ENCODE peak calls at places on chromosomes 5 and 9, in seven cellular contexts. One of them, this sample, is unnamed. For H3K36me3, the result is how much of the 10 kb centered on the place peaks cover.

GRCh38 chr5:33662721-33663435 is 222.1 kb downstream of the TARS1 start:
- DNase-seq in neural progenitor cell: no peak
- DNase-seq in HCT116: no peak
- DNase-seq in mucosa of descending colon: no peak
- DNase-seq in left ventricle myocardium inferior: no peak
- DNase-seq in heart right ventricle: no peak
- DNase-seq in mammary epithelial cell: no peak
- DNase-seq in this sample: no peak

GRCh38 chr9:79764377-79764776 is 192.6 kb downstream of the TLE4 start:
- DNase-seq in HCT116: no peak
- DNase-seq in heart right ventricle: no peak
- DNase-seq in mucosa of descending colon: no peak
- DNase-seq in neural progenitor cell: no peak
- DNase-seq in left ventricle myocardium inferior: no peak
- DNase-seq in mammary epithelial cell: peak
- DNase-seq in this sample: no peak

GRCh38 chr9:78552802-78553201 is 255.9 kb downstream of the PSAT1 start:
- DNase-seq in heart right ventricle: no peak
- DNase-seq in mammary epithelial cell: peak
- DNase-seq in mucosa of descending colon: no peak
- DNase-seq in neural progenitor cell: no peak
- DNase-seq in left ventricle myocardium inferior: no peak
- DNase-seq in HCT116: no peak
- DNase-seq in this sample: no peak

GRCh38 chr5:140242099-140242498 is 60.8 kb downstream of the PFDN1 start:
- DNase-seq in mucosa of descending colon: no peak
- DNase-seq in mammary epithelial cell: no peak
- DNase-seq in left ventricle myocardium inferior: no peak
- DNase-seq in HCT116: no peak
- DNase-seq in neural progenitor cell: no peak
- DNase-seq in heart right ventricle: no peak
- DNase-seq in this sample: no peak

GRCh38 chr9:76585487-76586459 is 126.8 kb downstream of the GCNT1 start:
- DNase-seq in mammary epithelial cell: no peak
- DNase-seq in left ventricle myocardium inferior: no peak
- DNase-seq in mucosa of descending colon: no peak
- DNase-seq in HCT116: no peak
- DNase-seq in neural progenitor cell: no peak
- DNase-seq in heart right ventricle: no peak
- DNase-seq in this sample: no peak

GRCh38 chr5:138654281-138654867 is 79.2 kb upstream of the HSPA9 start:
- DNase-seq in HCT116: no peak
- DNase-seq in heart right ventricle: no peak
- DNase-seq in left ventricle myocardium inferior: no peak
- DNase-seq in neural progenitor cell: no peak
- DNase-seq in mammary epithelial cell: peak
- DNase-seq in mucosa of descending colon: no peak
- DNase-seq in this sample: no peak

GRCh38 chr9:83062011-83062652 is 810 bp downstream of the RASEF start:
- DNase-seq in left ventricle myocardium inferior: peak
- DNase-seq in mammary epithelial cell: peak
- DNase-seq in neural progenitor cell: peak
- DNase-seq in heart right ventricle: no peak
- DNase-seq in mucosa of descending colon: peak
- DNase-seq in HCT116: no peak
- DNase-seq in this sample: peak

GRCh38 chr5:10741661-10742060 is 19.4 kb downstream of the DAP start:
- DNase-seq in mammary epithelial cell: no peak
- DNase-seq in left ventricle myocardium inferior: no peak
- DNase-seq in heart right ventricle: no peak
- DNase-seq in neural progenitor cell: no peak
- DNase-seq in mucosa of descending colon: no peak
- DNase-seq in HCT116: no peak
- DNase-seq in this sample: no peak

GRCh38 chr9:137592767-137593166 is 2.5 kb upstream of the ZMYND19 start:
- DNase-seq in neural progenitor cell: no peak
- DNase-seq in mucosa of descending colon: no peak
- DNase-seq in heart right ventricle: no peak
- DNase-seq in left ventricle myocardium inferior: no peak
- DNase-seq in mammary epithelial cell: no peak
- DNase-seq in HCT116: no peak
- DNase-seq in this sample: peak

GRCh38 chr5:135934939-135935338 is 19.8 kb downstream of the LECT2 start:
- DNase-seq in left ventricle myocardium inferior: no peak
- DNase-seq in mucosa of descending colon: no peak
- DNase-seq in mammary epithelial cell: no peak
- DNase-seq in heart right ventricle: no peak
- DNase-seq in neural progenitor cell: no peak
- DNase-seq in HCT116: no peak
- DNase-seq in this sample: no peak

GRCh38 chr5:35143841-35144240 is 86.4 kb downstream of the PRLR start:
- DNase-seq in neural progenitor cell: no peak
- DNase-seq in mucosa of descending colon: no peak
- DNase-seq in left ventricle myocardium inferior: no peak
- DNase-seq in heart right ventricle: no peak
- DNase-seq in mammary epithelial cell: no peak
- DNase-seq in HCT116: no peak
- DNase-seq in this sample: no peak

GRCh38 chr5:178453224-178453623 is 137.0 kb downstream of the COL23A1 start:
- DNase-seq in HCT116: no peak
- DNase-seq in heart right ventricle: no peak
- DNase-seq in left ventricle myocardium inferior: no peak
- DNase-seq in mammary epithelial cell: peak
- DNase-seq in neural progenitor cell: no peak
- DNase-seq in mucosa of descending colon: no peak
- DNase-seq in this sample: peak

GRCh38 chr5:142109356-142110045 is 922 bp downstream of the NDFIP1 start:
- DNase-seq in left ventricle myocardium inferior: no peak
- DNase-seq in neural progenitor cell: peak
- DNase-seq in HCT116: no peak
- DNase-seq in mucosa of descending colon: no peak
- DNase-seq in mammary epithelial cell: no peak
- DNase-seq in heart right ventricle: no peak
- DNase-seq in this sample: no peak

GRCh38 chr9:35828716-35829083 is at the start of gene FAM221B:
- DNase-seq in neural progenitor cell: peak
- DNase-seq in mammary epithelial cell: no peak
- DNase-seq in heart right ventricle: peak
- DNase-seq in mucosa of descending colon: peak
- DNase-seq in HCT116: no peak
- DNase-seq in left ventricle myocardium inferior: peak
- DNase-seq in this sample: no peak

GRCh38 chr9:136482046-136482792 is 621 bp downstream of the SEC16A start:
- DNase-seq in left ventricle myocardium inferior: no peak
- DNase-seq in mucosa of descending colon: no peak
- DNase-seq in HCT116: no peak
- DNase-seq in neural progenitor cell: peak
- DNase-seq in heart right ventricle: no peak
- DNase-seq in mammary epithelial cell: peak
- DNase-seq in this sample: no peak

GRCh38 chr5:149886697-149887470 is 57.7 kb downstream of the PDE6A start:
- DNase-seq in mammary epithelial cell: peak
- DNase-seq in neural progenitor cell: no peak
- DNase-seq in mucosa of descending colon: no peak
- DNase-seq in HCT116: no peak
- DNase-seq in heart right ventricle: no peak
- DNase-seq in left ventricle myocardium inferior: no peak
- DNase-seq in this sample: no peak

GRCh38 chr5:133533541-133533940 is 78.8 kb downstream of the FSTL4 start:
- DNase-seq in mammary epithelial cell: no peak
- DNase-seq in HCT116: no peak
- DNase-seq in heart right ventricle: no peak
- DNase-seq in left ventricle myocardium inferior: no peak
- DNase-seq in neural progenitor cell: no peak
- DNase-seq in mucosa of descending colon: no peak
- DNase-seq in this sample: no peak

GRCh38 chr9:126014726-126015125 is 267.6 kb downstream of the PBX3 start:
- DNase-seq in mammary epithelial cell: no peak
- DNase-seq in heart right ventricle: no peak
- DNase-seq in HCT116: no peak
- DNase-seq in mucosa of descending colon: no peak
- DNase-seq in neural progenitor cell: no peak
- DNase-seq in left ventricle myocardium inferior: no peak
- DNase-seq in this sample: no peak

GRCh38 chr9:93294011-93294410 is 110.1 kb downstream of the WNK2 start:
- DNase-seq in neural progenitor cell: no peak
- DNase-seq in HCT116: no peak
- DNase-seq in heart right ventricle: no peak
- DNase-seq in mucosa of descending colon: no peak
- DNase-seq in mammary epithelial cell: no peak
- DNase-seq in left ventricle myocardium inferior: no peak
- DNase-seq in this sample: no peak

GRCh38 chr9:79026311-79026710 is 545.5 kb upstream of the TLE4 start:
- DNase-seq in mammary epithelial cell: peak
- DNase-seq in left ventricle myocardium inferior: no peak
- DNase-seq in heart right ventricle: no peak
- DNase-seq in neural progenitor cell: no peak
- DNase-seq in mucosa of descending colon: no peak
- DNase-seq in HCT116: no peak
- DNase-seq in this sample: no peak

GRCh38 chr5:88275574-88275973 is 6.9 kb upstream of the TMEM161B start:
- DNase-seq in mucosa of descending colon: no peak
- DNase-seq in heart right ventricle: no peak
- DNase-seq in HCT116: no peak
- DNase-seq in neural progenitor cell: no peak
- DNase-seq in mammary epithelial cell: no peak
- DNase-seq in left ventricle myocardium inferior: no peak
- DNase-seq in this sample: no peak
- H3K36me3 ChIP-seq in mucosa of descending colon: under half
- H3K36me3 ChIP-seq in heart right ventricle: under half
- H3K36me3 ChIP-seq in HCT116: under half
- H3K36me3 ChIP-seq in neural progenitor cell: under half
- H3K36me3 ChIP-seq in mammary epithelial cell: under half
- H3K36me3 ChIP-seq in left ventricle myocardium inferior: half or more
- H3K36me3 ChIP-seq in this sample: under half

DNA sequence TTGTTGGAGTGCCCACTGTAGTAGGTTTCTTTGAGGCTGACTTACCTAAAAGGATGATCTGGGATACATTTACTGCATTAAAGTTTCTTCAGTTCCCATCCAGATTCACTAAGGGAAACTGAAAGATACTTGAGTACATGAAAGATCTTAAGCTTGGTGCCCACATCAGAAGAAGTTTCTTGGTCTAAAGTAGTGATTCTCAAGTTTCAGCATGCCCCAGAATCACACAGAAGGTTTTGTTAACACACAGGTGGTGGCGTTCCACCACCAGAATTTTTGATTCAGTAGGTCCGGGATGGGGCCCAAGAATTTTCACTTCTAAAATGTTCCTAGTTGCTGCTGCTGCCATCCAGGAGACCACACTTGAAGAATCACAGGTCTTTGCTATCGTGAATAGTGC is 171.0 kb downstream of the ZNF462 start:
- DNase-seq in left ventricle myocardium inferior: no peak
- DNase-seq in mucosa of descending colon: no peak
- DNase-seq in neural progenitor cell: no peak
- DNase-seq in heart right ventricle: no peak
- DNase-seq in HCT116: no peak
- DNase-seq in mammary epithelial cell: no peak
- DNase-seq in this sample: no peak
- TF ChIP-seq CTCF in left ventricle myocardium inferior: no peak
- TF ChIP-seq CTCF in mucosa of descending colon: no peak
- TF ChIP-seq CTCF in neural progenitor cell: no peak
- TF ChIP-seq CTCF in heart right ventricle: no peak
- TF ChIP-seq CTCF in HCT116: no peak
- TF ChIP-seq CTCF in mammary epithelial cell: no peak
- TF ChIP-seq CTCF in this sample: no peak

DNA sequence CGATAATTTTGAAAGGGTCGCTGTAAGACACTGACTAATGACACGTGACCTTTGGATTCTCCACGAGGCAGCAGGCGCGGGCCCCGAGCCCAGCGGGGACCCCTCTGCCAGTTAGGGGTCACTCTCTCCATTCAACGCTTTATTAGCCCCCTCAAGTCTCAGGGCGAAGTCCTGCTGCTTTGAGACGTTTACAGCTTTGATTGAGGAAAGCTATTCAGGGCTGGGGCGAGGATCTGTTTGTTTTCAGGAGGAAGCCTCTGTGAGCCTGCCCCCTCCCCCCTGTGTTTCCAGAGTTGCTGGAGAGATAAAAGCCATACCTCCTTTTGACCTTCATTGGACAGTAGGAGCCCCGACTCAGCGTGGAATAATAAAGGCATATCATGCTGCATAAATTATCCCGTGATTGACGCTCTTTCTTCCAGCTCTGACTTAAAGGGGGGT is 31.4 kb upstream of the MSX2 start:
- DNase-seq in left ventricle myocardium inferior: no peak
- DNase-seq in HCT116: no peak
- DNase-seq in mammary epithelial cell: no peak
- DNase-seq in heart right ventricle: no peak
- DNase-seq in mucosa of descending colon: no peak
- DNase-seq in neural progenitor cell: peak
- DNase-seq in this sample: no peak
- H3K4me3 ChIP-seq in left ventricle myocardium inferior: peak
- H3K4me3 ChIP-seq in HCT116: no peak
- H3K4me3 ChIP-seq in mammary epithelial cell: no peak
- H3K4me3 ChIP-seq in heart right ventricle: no peak
- H3K4me3 ChIP-seq in mucosa of descending colon: no peak
- H3K4me3 ChIP-seq in neural progenitor cell: peak
- H3K4me3 ChIP-seq in this sample: no peak

GRCh38 chr9:98011122-98011521 is 28.0 kb downstream of the ANP32B start:
- DNase-seq in neural progenitor cell: no peak
- DNase-seq in left ventricle myocardium inferior: no peak
- DNase-seq in mucosa of descending colon: no peak
- DNase-seq in heart right ventricle: no peak
- DNase-seq in HCT116: no peak
- DNase-seq in mammary epithelial cell: no peak
- DNase-seq in this sample: no peak

GRCh38 chr9:98010450-98010849 is 27.3 kb downstream of the ANP32B start:
- DNase-seq in mucosa of descending colon: no peak
- DNase-seq in mammary epithelial cell: peak
- DNase-seq in heart right ventricle: no peak
- DNase-seq in neural progenitor cell: peak
- DNase-seq in HCT116: no peak
- DNase-seq in left ventricle myocardium inferior: no peak
- DNase-seq in this sample: no peak

GRCh38 chr9:98009926-98010325 is 26.8 kb downstream of the ANP32B start:
- DNase-seq in mucosa of descending colon: no peak
- DNase-seq in left ventricle myocardium inferior: no peak
- DNase-seq in neural progenitor cell: no peak
- DNase-seq in mammary epithelial cell: no peak
- DNase-seq in HCT116: no peak
- DNase-seq in heart right ventricle: no peak
- DNase-seq in this sample: no peak

GRCh38 chr9:98008764-98009163 is 25.6 kb downstream of the ANP32B start:
- DNase-seq in heart right ventricle: no peak
- DNase-seq in mammary epithelial cell: peak
- DNase-seq in mucosa of descending colon: no peak
- DNase-seq in neural progenitor cell: no peak
- DNase-seq in HCT116: no peak
- DNase-seq in left ventricle myocardium inferior: no peak
- DNase-seq in this sample: no peak

DNA sequence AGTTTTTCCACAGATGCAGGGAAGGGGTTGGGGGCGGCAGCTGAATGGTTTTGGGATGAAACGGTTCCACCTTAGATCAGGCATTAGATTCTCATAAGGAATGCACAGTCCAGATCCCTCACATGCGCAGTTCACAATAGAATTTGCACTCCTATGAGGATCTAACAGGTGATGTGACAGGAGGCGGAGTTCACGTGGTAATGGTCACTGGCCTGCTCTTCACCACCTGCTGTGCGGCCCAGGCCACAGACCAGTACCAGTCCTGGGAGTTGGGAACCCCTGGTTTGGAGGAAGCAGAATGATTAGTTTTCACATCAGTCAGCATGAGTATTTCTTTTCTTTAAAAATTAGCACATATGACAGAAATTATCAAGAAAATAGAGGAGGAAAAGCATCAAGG is 26.3 kb downstream of the ANP32B start:
- DNase-seq in neural progenitor cell: no peak
- DNase-seq in heart right ventricle: no peak
- DNase-seq in HCT116: no peak
- DNase-seq in mammary epithelial cell: no peak
- DNase-seq in mucosa of descending colon: no peak
- DNase-seq in left ventricle myocardium inferior: no peak
- DNase-seq in this sample: no peak
- H3K36me3 ChIP-seq in neural progenitor cell: under half
- H3K36me3 ChIP-seq in heart right ventricle: under half
- H3K36me3 ChIP-seq in HCT116: half or more
- H3K36me3 ChIP-seq in mammary epithelial cell: under half
- H3K36me3 ChIP-seq in mucosa of descending colon: under half
- H3K36me3 ChIP-seq in left ventricle myocardium inferior: half or more
- H3K36me3 ChIP-seq in this sample: half or more